ENCODE peak calls at places on chromosomes 5 and 9, in six cellular contexts. A, S, O, T, U and Y are unnamed samples.

GRCh38 chr5:169801324-169801777 is 164.3 kb downstream of the DOCK2 start:
- DNase-seq in A (no peak), S (peak), O (no peak), T (no peak), U (peak), Y (no peak)

GRCh38 chr5:168409601-168410458 is 76.4 kb upstream of the RARS1 start:
- DNase-seq in A (no peak), S (peak), O (no peak), T (no peak), U (peak), Y (no peak)

GRCh38 chr5:72408602-72409001 is 88.4 kb downstream of the PTCD2 start:
- DNase-seq in A (no peak), S (peak), O (no peak), T (no peak), U (no peak), Y (no peak)

GRCh38 chr5:15650266-15650665 is 150.3 kb downstream of the FBXL7 start:
- DNase-seq in A (no peak), S (no peak), O (no peak), T (no peak), U (peak), Y (no peak)

GRCh38 chr5:141771562-141771961 is 89.5 kb upstream of the ARAP3 start:
- DNase-seq in A (no peak), S (no peak), O (no peak), T (no peak), U (no peak), Y (no peak)

GRCh38 chr5:30908356-30908755 is 285.1 kb upstream of the CDH6 start:
- DNase-seq in A (no peak), S (no peak), O (peak), T (no peak), U (no peak), Y (peak)

GRCh38 chr9:14343948-14344547 is 30.1 kb upstream of the NFIB start:
- DNase-seq in A (no peak), S (no peak), O (no peak), T (no peak), U (no peak), Y (no peak)

GRCh38 chr5:145941677-145942130 is 5.3 kb downstream of the SH3RF2 start:
- DNase-seq in A (no peak), S (peak), O (no peak), T (no peak), U (peak), Y (no peak)

GRCh38 chr9:137406876-137407589 is 15.9 kb downstream of the EXD3 start:
- DNase-seq in A (peak), S (peak), O (peak), T (peak), U (peak), Y (peak)

GRCh38 chr9:35861161-35861897 is 8.9 kb downstream of the OR13J1 start:
- DNase-seq in A (no peak), S (no peak), O (no peak), T (no peak), U (no peak), Y (no peak)

GRCh38 chr9:70101265-70101664 is 57.6 kb downstream of the MAMDC2 start:
- DNase-seq in A (no peak), S (peak), O (no peak), T (no peak), U (peak), Y (no peak)

GRCh38 chr9:21144620-21145019 is 3.0 kb upstream of the IFNW1 start:
- DNase-seq in A (no peak), S (no peak), O (no peak), T (no peak), U (no peak), Y (no peak)

GRCh38 chr9:126564128-126564527 is 49.6 kb upstream of the LMX1B start:
- DNase-seq in A (no peak), S (no peak), O (no peak), T (no peak), U (no peak), Y (peak)

GRCh38 chr5:135497971-135498661 is 37.6 kb downstream of the NEUROG1 start:
- DNase-seq in A (no peak), S (no peak), O (no peak), T (no peak), U (no peak), Y (no peak)

GRCh38 chr5:134436523-134437339 is 25.1 kb upstream of the CDKN2AIPNL start:
- DNase-seq in A (no peak), S (peak), O (peak), T (no peak), U (peak), Y (peak)

GRCh38 chr5:180330270-180330648 is 22.9 kb downstream of the GFPT2 start:
- DNase-seq in A (no peak), S (no peak), O (no peak), T (no peak), U (no peak), Y (no peak)

GRCh38 chr9:19378154-19378553 is 1.9 kb downstream of the RPS6 start:
- DNase-seq in A (no peak), S (no peak), O (no peak), T (no peak), U (no peak), Y (no peak)

GRCh38 chr5:63049935-63050334 is 471.3 kb downstream of the LRRC70 start:
- DNase-seq in A (no peak), S (no peak), O (no peak), T (no peak), U (no peak), Y (no peak)
- H2BK15ac ChIP-seq in A (no peak), S (no peak), O (no peak), T (no peak), U (no peak), Y (no peak)

DNA sequence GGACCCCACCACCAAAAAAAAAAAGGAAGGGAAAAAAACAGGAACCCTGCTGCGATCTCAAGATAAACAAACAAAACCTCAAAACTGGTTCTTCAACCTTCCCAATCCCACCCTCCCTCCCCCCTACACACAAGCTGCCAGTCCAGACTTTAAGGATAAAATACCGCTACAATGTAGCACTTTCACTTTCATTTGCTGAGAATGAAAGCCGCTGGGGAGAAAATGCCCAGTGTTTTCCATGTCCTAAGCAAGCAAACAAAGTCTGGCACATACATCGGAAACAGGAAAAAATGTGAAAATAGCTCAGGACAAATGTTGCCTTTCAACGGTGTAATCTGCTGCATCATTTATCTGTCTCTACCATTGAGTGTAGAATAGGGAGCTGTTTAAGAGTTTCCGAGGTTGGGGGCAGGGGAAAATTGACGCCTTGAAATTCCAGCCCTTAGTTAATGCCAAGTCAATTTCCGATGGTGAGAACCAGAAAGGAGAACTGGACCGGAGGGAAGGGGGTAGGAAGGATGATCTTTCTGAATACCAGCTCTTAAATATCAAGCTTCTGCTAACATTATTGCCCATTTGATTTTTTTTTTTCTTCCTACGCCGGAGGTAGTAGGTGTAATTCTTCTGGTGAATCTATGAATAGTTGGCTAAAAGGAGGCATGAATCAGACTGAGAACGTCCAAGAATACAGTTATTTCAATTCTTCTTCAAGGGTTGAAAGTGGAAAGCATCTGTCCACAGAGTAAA is 1.2 kb upstream of the ADAMTS6 start:
- DNase-seq in A (no peak), S (peak), O (peak), T (no peak), U (peak), Y (peak)
- H2AK5ac ChIP-seq in A (no peak), S (no peak), O (no peak), T (no peak), U (no peak), Y (no peak)

GRCh38 chr5:159309689-159310433 is 20.4 kb downstream of the IL12B start:
- DNase-seq in A (no peak), S (no peak), O (no peak), T (no peak), U (no peak), Y (no peak)

GRCh38 chr5:159313197-159313596 is 17.1 kb downstream of the IL12B start:
- DNase-seq in A (no peak), S (no peak), O (no peak), T (no peak), U (no peak), Y (no peak)

GRCh38 chr5:159310492-159310891 is 19.8 kb downstream of the IL12B start:
- DNase-seq in A (peak), S (no peak), O (peak), T (peak), U (no peak), Y (peak)

GRCh38 chr5:159316519-159317383 is 13.5 kb downstream of the IL12B start:
- DNase-seq in A (peak), S (peak), O (peak), T (no peak), U (peak), Y (peak)

GRCh38 chr5:159311063-159311462 is 19.2 kb downstream of the IL12B start:
- DNase-seq in A (no peak), S (no peak), O (no peak), T (no peak), U (no peak), Y (no peak)
- H3K4me2 ChIP-seq in A (no peak), S (no peak), O (peak), T (peak), U (no peak), Y (no peak)

DNA sequence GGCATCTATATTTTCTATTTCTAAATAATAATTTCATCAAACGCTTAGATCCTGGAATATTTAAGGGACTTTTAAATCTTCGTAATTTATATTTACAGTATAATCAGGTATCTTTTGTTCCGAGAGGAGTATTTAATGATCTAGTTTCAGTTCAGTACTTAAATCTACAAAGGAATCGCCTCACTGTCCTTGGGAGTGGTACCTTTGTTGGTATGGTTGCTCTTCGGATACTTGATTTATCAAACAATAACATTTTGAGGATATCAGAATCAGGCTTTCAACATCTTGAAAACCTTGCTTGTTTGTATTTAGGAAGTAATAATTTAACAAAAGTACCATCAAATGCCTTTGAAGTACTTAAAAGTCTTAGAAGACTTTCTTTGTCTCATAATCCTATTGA is 1.1 kb downstream of the LRRC70 start:
- DNase-seq in A (no peak), S (no peak), O (no peak), T (no peak), U (no peak), Y (no peak)
- H2BK15ac ChIP-seq in A (no peak), S (no peak), O (no peak), T (no peak), U (no peak), Y (no peak)

DNA sequence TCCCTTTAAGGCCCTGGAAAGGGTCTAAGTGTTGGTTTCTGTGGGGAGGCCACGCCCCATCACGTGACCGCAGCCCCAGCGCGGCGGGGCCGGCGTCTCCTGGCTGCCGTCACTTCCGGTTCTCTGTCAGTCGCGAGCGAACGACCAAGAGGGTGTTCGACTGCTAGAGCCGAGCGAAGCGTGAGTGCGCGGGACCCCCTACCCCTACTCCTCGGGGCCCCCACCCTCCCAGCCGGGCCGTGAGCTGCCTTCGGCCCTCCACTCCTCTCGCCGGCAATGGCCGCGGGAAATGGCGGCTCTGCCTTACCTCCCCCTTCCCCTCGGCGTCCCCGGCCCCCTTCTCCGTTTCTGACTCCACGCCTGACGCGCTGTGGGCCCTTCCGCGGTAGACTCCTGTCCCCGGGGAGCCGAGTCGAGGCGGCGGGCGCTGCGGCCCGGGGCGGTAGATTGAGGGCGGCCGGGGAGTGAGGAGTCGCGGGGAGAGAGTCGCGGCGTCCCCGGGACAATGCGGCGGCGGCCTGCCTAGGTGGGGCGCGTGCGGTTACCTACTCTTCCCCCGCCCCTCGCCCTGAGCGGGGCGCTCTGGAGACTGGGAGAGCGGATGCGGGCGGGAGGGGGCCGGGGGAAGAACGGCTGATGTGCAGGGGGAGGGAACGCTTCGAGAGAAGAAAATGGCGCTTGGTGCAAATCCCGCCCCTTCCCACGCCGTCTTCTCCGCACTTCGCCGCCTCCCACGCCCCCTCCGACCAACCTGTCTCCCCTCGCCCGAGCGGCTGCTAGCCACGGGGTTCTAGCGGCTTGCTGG is at the start of gene SUB1:
- DNase-seq in A (peak), S (peak), O (peak), T (peak), U (peak), Y (peak)
- H2AK5ac ChIP-seq in A (peak), S (peak), O (no peak), T (no peak), U (no peak), Y (no peak)

DNA sequence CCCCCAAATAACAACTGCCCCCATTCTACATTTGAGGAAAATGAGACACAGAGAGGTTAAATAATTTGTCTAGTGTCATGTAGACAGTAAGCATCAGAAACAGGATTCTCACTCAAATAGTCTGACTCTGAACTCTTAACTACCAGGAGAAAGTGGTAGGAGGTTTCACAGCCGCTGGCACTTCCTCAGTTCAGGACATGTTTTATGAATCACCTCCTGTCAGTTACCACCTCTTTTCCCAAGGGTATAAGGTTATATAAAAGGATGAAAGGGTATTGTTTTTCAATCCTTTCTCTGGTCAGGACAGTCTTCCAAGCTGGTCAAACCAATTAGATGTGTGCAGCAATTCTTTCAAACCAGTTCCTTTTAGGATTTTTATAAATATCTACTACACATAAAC is 52.1 kb downstream of the TSSK1B start:
- DNase-seq in A (no peak), S (no peak), O (no peak), T (no peak), U (no peak), Y (no peak)
- H3K4me2 ChIP-seq in A (no peak), S (no peak), O (no peak), T (no peak), U (no peak), Y (no peak)

DNA sequence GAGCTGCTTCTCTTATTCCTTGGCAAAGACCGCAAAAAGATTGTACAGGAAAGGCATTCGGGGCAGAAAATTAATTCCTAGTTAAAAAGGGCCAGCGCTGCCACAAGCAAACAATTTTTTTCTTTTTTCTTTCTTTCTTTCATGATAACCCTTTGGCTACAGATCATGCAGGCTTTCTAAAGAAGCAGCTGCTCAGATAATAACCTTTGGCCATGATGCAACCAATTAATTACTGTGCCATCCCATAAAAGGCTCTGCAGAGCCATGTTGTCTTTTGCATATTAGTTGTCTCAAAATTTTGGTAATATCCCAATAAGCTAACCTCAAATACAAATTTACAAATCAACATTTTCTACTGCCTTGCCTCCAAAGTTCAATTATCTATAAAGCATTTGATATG is 758.4 kb upstream of the SEMA6A start:
- DNase-seq in A (no peak), S (no peak), O (no peak), T (no peak), U (no peak), Y (no peak)
- H2BK15ac ChIP-seq in A (no peak), S (no peak), O (no peak), T (no peak), U (no peak), Y (no peak)

DNA sequence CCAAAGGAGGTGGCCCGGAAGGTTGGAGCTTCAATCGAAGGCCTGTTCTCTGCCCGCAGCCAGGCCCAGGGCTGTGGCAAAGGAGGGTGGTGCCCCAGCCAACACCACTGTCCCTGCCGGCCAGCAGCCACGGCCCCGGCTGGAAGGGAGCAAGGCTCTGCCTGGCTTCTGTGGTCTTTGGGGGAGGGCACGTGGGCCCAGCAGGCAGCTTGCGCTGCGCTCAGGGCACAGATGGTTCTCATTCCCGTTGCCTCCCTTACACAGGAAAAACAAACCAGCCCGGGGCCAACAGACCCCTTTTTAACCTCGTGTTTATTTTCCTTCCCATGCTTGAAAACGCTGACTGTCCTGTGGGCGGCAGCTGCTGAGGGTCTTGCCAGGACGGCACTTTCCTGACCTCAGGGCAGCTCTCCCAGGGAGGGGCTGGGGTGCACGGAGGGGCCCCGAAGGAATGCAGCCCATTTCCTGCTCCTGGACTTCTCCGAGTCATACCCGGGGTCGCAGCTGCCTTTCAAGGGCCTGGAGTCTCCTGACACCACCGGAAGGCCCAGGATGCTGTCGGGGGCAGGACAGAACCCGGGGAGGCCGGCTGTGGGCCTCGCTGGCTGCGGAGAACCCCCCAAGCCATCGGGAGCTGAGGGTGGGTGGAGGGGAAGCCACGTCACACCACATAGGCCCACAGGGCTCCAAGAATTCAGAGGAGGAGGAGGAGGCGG is 1.1 kb upstream of the GPSM1 start:
- DNase-seq in A (no peak), S (peak), O (peak), T (no peak), U (peak), Y (peak)
- H2AK5ac ChIP-seq in A (peak), S (peak), O (no peak), T (peak), U (peak), Y (no peak)

DNA sequence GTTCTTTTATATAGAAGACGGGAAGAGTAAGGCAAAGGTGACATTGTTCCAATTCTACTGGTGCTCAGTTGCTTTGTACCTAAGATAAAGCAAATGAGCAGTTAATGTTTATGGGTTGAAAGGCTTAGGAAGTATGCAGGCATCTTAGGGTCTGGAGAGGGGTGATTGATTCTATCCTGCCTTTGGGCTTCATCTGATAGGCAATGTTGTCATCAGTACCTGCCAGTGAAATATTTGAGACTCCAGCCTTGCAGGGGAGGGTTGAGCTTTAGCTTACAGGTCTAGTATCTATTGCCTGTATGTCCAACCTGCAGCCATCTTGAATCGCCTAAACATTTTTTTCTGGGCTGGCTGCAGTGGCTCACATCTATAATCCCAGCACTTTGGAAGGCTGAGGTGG is 13.8 kb upstream of the CTSV start:
- DNase-seq in A (no peak), S (no peak), O (no peak), T (no peak), U (no peak), Y (peak)
- H3K4me2 ChIP-seq in A (no peak), S (no peak), O (peak), T (peak), U (no peak), Y (no peak)

GRCh38 chr5:160929906-160930305 is 77.9 kb upstream of the ATP10B start:
- DNase-seq in A (no peak), S (no peak), O (no peak), T (no peak), U (no peak), Y (no peak)

GRCh38 chr5:160931283-160931682 is 79.3 kb upstream of the ATP10B start:
- DNase-seq in A (no peak), S (no peak), O (no peak), T (no peak), U (no peak), Y (no peak)

GRCh38 chr5:160929343-160929742 is 77.3 kb upstream of the ATP10B start:
- DNase-seq in A (no peak), S (no peak), O (no peak), T (no peak), U (no peak), Y (no peak)

GRCh38 chr5:160926428-160926827 is 74.4 kb upstream of the ATP10B start:
- DNase-seq in A (no peak), S (no peak), O (no peak), T (no peak), U (no peak), Y (no peak)

DNA sequence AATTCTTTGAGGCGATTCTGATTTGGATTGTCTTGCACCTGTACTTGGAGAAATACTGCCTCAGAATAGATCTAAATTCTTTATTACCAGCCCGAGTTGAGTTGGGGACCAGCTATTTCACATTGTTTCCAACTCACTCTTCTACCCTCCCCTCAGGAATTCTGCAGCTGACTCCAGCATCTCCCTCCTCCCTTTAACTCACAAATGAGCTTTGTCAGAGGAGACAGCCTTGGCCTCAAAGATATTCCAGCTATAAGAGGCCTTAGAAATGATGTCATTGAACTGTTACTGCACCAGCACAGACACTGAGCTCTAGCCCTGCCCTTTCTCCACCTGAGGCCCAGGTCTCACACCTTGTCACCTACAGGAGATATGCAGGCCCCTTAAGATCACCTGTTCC is 78.3 kb upstream of the ATP10B start:
- DNase-seq in A (peak), S (no peak), O (peak), T (peak), U (no peak), Y (peak)
- H2BK15ac ChIP-seq in A (no peak), S (no peak), O (no peak), T (no peak), U (no peak), Y (no peak)